ENCODE peak calls at places on chromosomes 11 and 22, in nine cellular contexts. One of them, this sample, is unnamed.

GRCh38 chr11:80103149-80103859 is 662.5 kb upstream of the TENM4 start:
- DNase-seq in stimulated activated CD8-positive, alpha-beta memory T cell treated with anti-CD3 and anti-CD28 coated beads, Interleukin-2, amount 100 ng/mL, for 1 hour: no peak
- DNase-seq in globus pallidus: no peak
- DNase-seq in EH: peak
- DNase-seq in H9: no peak
- DNase-seq in HuH-7: no peak
- DNase-seq in stomach: no peak
- DNase-seq in activated CD4-positive, CD25-positive, alpha-beta regulatory T cell treated with anti-CD3 and anti-CD28 coated beads, Interleukin-2, amount 50 U/mL, for 16 hours: no peak
- DNase-seq in HT1080: peak
- DNase-seq in this sample: no peak

GRCh38 chr11:116202922-116203321 is 569.9 kb downstream of the BUD13 start:
- DNase-seq in stimulated activated CD8-positive, alpha-beta memory T cell treated with anti-CD3 and anti-CD28 coated beads, Interleukin-2, amount 100 ng/mL, for 1 hour: no peak
- DNase-seq in globus pallidus: no peak
- DNase-seq in H9: no peak
- DNase-seq in activated CD4-positive, CD25-positive, alpha-beta regulatory T cell treated with anti-CD3 and anti-CD28 coated beads, Interleukin-2, amount 50 U/mL, for 16 hours: no peak
- DNase-seq in HT1080: no peak
- DNase-seq in HuH-7: no peak
- DNase-seq in EH: no peak
- DNase-seq in stomach: no peak
- DNase-seq in this sample: no peak

GRCh38 chr11:108037211-108037610 is 28.5 kb downstream of the CUL5 start:
- DNase-seq in activated CD4-positive, CD25-positive, alpha-beta regulatory T cell treated with anti-CD3 and anti-CD28 coated beads, Interleukin-2, amount 50 U/mL, for 16 hours: no peak
- DNase-seq in HT1080: no peak
- DNase-seq in HuH-7: no peak
- DNase-seq in H9: no peak
- DNase-seq in stomach: no peak
- DNase-seq in stimulated activated CD8-positive, alpha-beta memory T cell treated with anti-CD3 and anti-CD28 coated beads, Interleukin-2, amount 100 ng/mL, for 1 hour: no peak
- DNase-seq in globus pallidus: no peak
- DNase-seq in EH: no peak
- DNase-seq in this sample: no peak

GRCh38 chr11:86446163-86446923 is 71.7 kb downstream of the CCDC81 start:
- DNase-seq in EH: no peak
- DNase-seq in HuH-7: no peak
- DNase-seq in stomach: no peak
- DNase-seq in HT1080: no peak
- DNase-seq in stimulated activated CD8-positive, alpha-beta memory T cell treated with anti-CD3 and anti-CD28 coated beads, Interleukin-2, amount 100 ng/mL, for 1 hour: no peak
- DNase-seq in globus pallidus: no peak
- DNase-seq in activated CD4-positive, CD25-positive, alpha-beta regulatory T cell treated with anti-CD3 and anti-CD28 coated beads, Interleukin-2, amount 50 U/mL, for 16 hours: no peak
- DNase-seq in H9: no peak
- DNase-seq in this sample: no peak

GRCh38 chr11:69054397-69055211 is 5.9 kb downstream of the TPCN2 start:
- DNase-seq in stimulated activated CD8-positive, alpha-beta memory T cell treated with anti-CD3 and anti-CD28 coated beads, Interleukin-2, amount 100 ng/mL, for 1 hour: no peak
- DNase-seq in globus pallidus: no peak
- DNase-seq in HT1080: no peak
- DNase-seq in H9: no peak
- DNase-seq in HuH-7: no peak
- DNase-seq in EH: no peak
- DNase-seq in stomach: no peak
- DNase-seq in activated CD4-positive, CD25-positive, alpha-beta regulatory T cell treated with anti-CD3 and anti-CD28 coated beads, Interleukin-2, amount 50 U/mL, for 16 hours: no peak
- DNase-seq in this sample: no peak

GRCh38 chr11:7672960-7673723 is at the start of gene CYB5R2:
- DNase-seq in activated CD4-positive, CD25-positive, alpha-beta regulatory T cell treated with anti-CD3 and anti-CD28 coated beads, Interleukin-2, amount 50 U/mL, for 16 hours: no peak
- DNase-seq in stimulated activated CD8-positive, alpha-beta memory T cell treated with anti-CD3 and anti-CD28 coated beads, Interleukin-2, amount 100 ng/mL, for 1 hour: no peak
- DNase-seq in H9: peak
- DNase-seq in EH: peak
- DNase-seq in HT1080: no peak
- DNase-seq in globus pallidus: peak
- DNase-seq in HuH-7: peak
- DNase-seq in stomach: peak
- DNase-seq in this sample: no peak

GRCh38 chr11:25453471-25453870 is 878.5 kb upstream of the ANO3 start:
- DNase-seq in HT1080: peak
- DNase-seq in globus pallidus: no peak
- DNase-seq in stimulated activated CD8-positive, alpha-beta memory T cell treated with anti-CD3 and anti-CD28 coated beads, Interleukin-2, amount 100 ng/mL, for 1 hour: no peak
- DNase-seq in stomach: no peak
- DNase-seq in activated CD4-positive, CD25-positive, alpha-beta regulatory T cell treated with anti-CD3 and anti-CD28 coated beads, Interleukin-2, amount 50 U/mL, for 16 hours: no peak
- DNase-seq in HuH-7: no peak
- DNase-seq in H9: no peak
- DNase-seq in EH: no peak
- DNase-seq in this sample: no peak

GRCh38 chr11:45473491-45473890 is 187.3 kb upstream of the SYT13 start:
- DNase-seq in stomach: no peak
- DNase-seq in globus pallidus: no peak
- DNase-seq in activated CD4-positive, CD25-positive, alpha-beta regulatory T cell treated with anti-CD3 and anti-CD28 coated beads, Interleukin-2, amount 50 U/mL, for 16 hours: no peak
- DNase-seq in HT1080: no peak
- DNase-seq in stimulated activated CD8-positive, alpha-beta memory T cell treated with anti-CD3 and anti-CD28 coated beads, Interleukin-2, amount 100 ng/mL, for 1 hour: no peak
- DNase-seq in H9: no peak
- DNase-seq in HuH-7: no peak
- DNase-seq in EH: no peak
- DNase-seq in this sample: no peak

GRCh38 chr11:86800076-86800955 is at the start of gene PRSS23:
- DNase-seq in activated CD4-positive, CD25-positive, alpha-beta regulatory T cell treated with anti-CD3 and anti-CD28 coated beads, Interleukin-2, amount 50 U/mL, for 16 hours: no peak
- DNase-seq in HuH-7: peak
- DNase-seq in stomach: peak
- DNase-seq in globus pallidus: no peak
- DNase-seq in HT1080: peak
- DNase-seq in stimulated activated CD8-positive, alpha-beta memory T cell treated with anti-CD3 and anti-CD28 coated beads, Interleukin-2, amount 100 ng/mL, for 1 hour: peak
- DNase-seq in EH: peak
- DNase-seq in H9: peak
- DNase-seq in this sample: no peak

GRCh38 chr11:92607969-92608711 is 361.3 kb upstream of the MTNR1B start:
- DNase-seq in stomach: no peak
- DNase-seq in globus pallidus: no peak
- DNase-seq in stimulated activated CD8-positive, alpha-beta memory T cell treated with anti-CD3 and anti-CD28 coated beads, Interleukin-2, amount 100 ng/mL, for 1 hour: no peak
- DNase-seq in HT1080: no peak
- DNase-seq in EH: no peak
- DNase-seq in HuH-7: no peak
- DNase-seq in H9: no peak
- DNase-seq in activated CD4-positive, CD25-positive, alpha-beta regulatory T cell treated with anti-CD3 and anti-CD28 coated beads, Interleukin-2, amount 50 U/mL, for 16 hours: no peak
- DNase-seq in this sample: peak

GRCh38 chr22:42509548-42509947 is 10.0 kb downstream of the RRP7A start:
- DNase-seq in stomach: no peak
- DNase-seq in HT1080: no peak
- DNase-seq in EH: no peak
- DNase-seq in stimulated activated CD8-positive, alpha-beta memory T cell treated with anti-CD3 and anti-CD28 coated beads, Interleukin-2, amount 100 ng/mL, for 1 hour: no peak
- DNase-seq in activated CD4-positive, CD25-positive, alpha-beta regulatory T cell treated with anti-CD3 and anti-CD28 coated beads, Interleukin-2, amount 50 U/mL, for 16 hours: no peak
- DNase-seq in HuH-7: no peak
- DNase-seq in globus pallidus: no peak
- DNase-seq in H9: no peak
- DNase-seq in this sample: no peak